ENCODE peak calls at places on chromosomes 12 and 14, in four cellular contexts. P, K, E and Q are unnamed samples.

GRCh38 chr12:48542300-48542928 is 17.0 kb downstream of the OR8S1 start:
- DNase-seq in P (peak), E (peak), K (peak), Q (peak)

GRCh38 chr12:110850762-110851161 is 4.0 kb downstream of the CCDC63 start:
- DNase-seq in E (no peak), P (no peak), K (no peak), Q (no peak)

GRCh38 chr12:131755305-131756113 is 44.6 kb downstream of the SFSWAP start:
- DNase-seq in K (peak), E (peak), P (no peak), Q (no peak)

GRCh38 chr14:55756563-55756962 is 176.6 kb downstream of the KTN1 start:
- DNase-seq in E (no peak), P (no peak), K (no peak), Q (no peak)

GRCh38 chr12:114916531-114916930 is 232.6 kb upstream of the TBX3 start:
- DNase-seq in K (peak), P (no peak), E (peak), Q (no peak)

GRCh38 chr14:56774503-56774902 is 35.8 kb downstream of the OTX2 start:
- DNase-seq in P (no peak), K (no peak), E (no peak), Q (no peak)

GRCh38 chr12:3251691-3252090 is 174.5 kb downstream of the TSPAN9 start:
- DNase-seq in P (no peak), K (no peak), E (no peak), Q (no peak)

GRCh38 chr12:32419520-32419960 is 20.2 kb downstream of the FGD4 start:
- DNase-seq in K (no peak), P (no peak), E (peak), Q (peak)

GRCh38 chr12:110861729-110862128 is 14.9 kb downstream of the CCDC63 start:
- DNase-seq in P (no peak), E (no peak), K (no peak), Q (no peak)

GRCh38 chr12:122842505-122843405 is 7.5 kb downstream of the HIP1R start:
- DNase-seq in K (peak), E (peak), P (no peak), Q (no peak)

GRCh38 chr14:105374389-105374788 is 23.9 kb upstream of the TEX22 start:
- DNase-seq in K (no peak), E (no peak), P (no peak), Q (no peak)

GRCh38 chr14:68895304-68895703 is 83.8 kb downstream of the ACTN1 start:
- DNase-seq in P (no peak), K (no peak), E (no peak), Q (no peak)

GRCh38 chr12:124919646-124920352 is 5.3 kb upstream of the UBC start:
- DNase-seq in K (no peak), E (peak), P (no peak), Q (no peak)

GRCh38 chr12:57135939-57136338 is 7.7 kb downstream of the LRP1 start:
- DNase-seq in E (peak), K (peak), P (no peak), Q (no peak)

GRCh38 chr14:105192866-105193731 is 12.0 kb upstream of the NUDT14 start:
- DNase-seq in K (no peak), P (peak), E (no peak), Q (no peak)

GRCh38 chr14:95551435-95551834 is 16.6 kb downstream of the GLRX5 start:
- DNase-seq in P (no peak), E (no peak), K (no peak), Q (no peak)

GRCh38 chr14:77158175-77158908 is 16.8 kb upstream of the ZDHHC22 start:
- DNase-seq in P (no peak), E (peak), K (peak), Q (no peak)

GRCh38 chr12:52382854-52383253 is 2.6 kb downstream of the KRT84 start:
- DNase-seq in P (no peak), E (no peak), K (no peak), Q (no peak)

DNA sequence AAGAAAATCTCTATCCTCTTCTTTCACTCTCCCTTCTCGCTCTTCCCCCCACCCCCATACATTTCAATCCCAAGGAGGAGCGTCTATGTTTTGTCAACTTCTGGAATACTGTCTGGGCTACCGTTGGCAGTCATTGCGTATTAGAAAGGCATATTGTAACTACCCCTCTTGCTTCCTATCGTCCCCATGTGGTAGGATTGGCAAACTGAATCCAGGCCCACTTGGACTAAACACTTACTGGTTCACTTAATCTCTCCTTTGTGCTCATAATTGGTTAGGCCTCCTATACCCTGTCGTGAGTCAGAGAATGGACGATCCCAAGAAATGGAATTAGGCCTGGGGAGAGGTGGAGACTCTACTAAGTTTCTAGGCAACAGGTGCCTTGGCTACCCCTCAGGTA is 68.8 kb upstream of the SLC8A3 start:
- DNase-seq in E (no peak), K (no peak), P (peak), Q (no peak)
- TF ChIP-seq CTCF in E (peak), K (no peak), P (peak), Q (no peak)

GRCh38 chr14:23186913-23187654 is 3.6 kb upstream of the SLC7A8 start:
- DNase-seq in P (peak), E (peak), K (peak), Q (no peak)
- TF ChIP-seq CTCF in P (peak), E (peak), K (peak), Q (peak)

GRCh38 chr14:22898302-22898894 is 15.4 kb downstream of the REM2 start:
- DNase-seq in P (no peak), K (no peak), E (peak), Q (no peak)

GRCh38 chr14:22897357-22897756 is 14.3 kb downstream of the REM2 start:
- DNase-seq in P (no peak), E (no peak), K (no peak), Q (no peak)

GRCh38 chr14:22903742-22904087 is 15.2 kb downstream of the RBM23 start:
- DNase-seq in P (no peak), E (no peak), K (no peak), Q (no peak)

GRCh38 chr14:22901799-22902198 is 17.1 kb downstream of the RBM23 start:
- DNase-seq in E (no peak), P (no peak), K (no peak), Q (no peak)

GRCh38 chr14:22900088-22900799 is 17.2 kb downstream of the REM2 start:
- DNase-seq in P (peak), E (peak), K (peak), Q (no peak)
- TF ChIP-seq CTCF in P (peak), E (peak), K (peak), Q (peak)

GRCh38 chr12:237026-237815 is 23.3 kb upstream of the SLC6A12 start:
- DNase-seq in K (peak), P (no peak), E (no peak), Q (no peak)
- TF ChIP-seq CTCF in K (no peak), P (no peak), E (no peak), Q (no peak)

GRCh38 chr14:65815127-65815526 is 402.6 kb downstream of the FUT8 start:
- DNase-seq in K (no peak), E (no peak), P (no peak), Q (no peak)
- TF ChIP-seq CTCF in K (no peak), E (no peak), P (no peak), Q (no peak)

DNA sequence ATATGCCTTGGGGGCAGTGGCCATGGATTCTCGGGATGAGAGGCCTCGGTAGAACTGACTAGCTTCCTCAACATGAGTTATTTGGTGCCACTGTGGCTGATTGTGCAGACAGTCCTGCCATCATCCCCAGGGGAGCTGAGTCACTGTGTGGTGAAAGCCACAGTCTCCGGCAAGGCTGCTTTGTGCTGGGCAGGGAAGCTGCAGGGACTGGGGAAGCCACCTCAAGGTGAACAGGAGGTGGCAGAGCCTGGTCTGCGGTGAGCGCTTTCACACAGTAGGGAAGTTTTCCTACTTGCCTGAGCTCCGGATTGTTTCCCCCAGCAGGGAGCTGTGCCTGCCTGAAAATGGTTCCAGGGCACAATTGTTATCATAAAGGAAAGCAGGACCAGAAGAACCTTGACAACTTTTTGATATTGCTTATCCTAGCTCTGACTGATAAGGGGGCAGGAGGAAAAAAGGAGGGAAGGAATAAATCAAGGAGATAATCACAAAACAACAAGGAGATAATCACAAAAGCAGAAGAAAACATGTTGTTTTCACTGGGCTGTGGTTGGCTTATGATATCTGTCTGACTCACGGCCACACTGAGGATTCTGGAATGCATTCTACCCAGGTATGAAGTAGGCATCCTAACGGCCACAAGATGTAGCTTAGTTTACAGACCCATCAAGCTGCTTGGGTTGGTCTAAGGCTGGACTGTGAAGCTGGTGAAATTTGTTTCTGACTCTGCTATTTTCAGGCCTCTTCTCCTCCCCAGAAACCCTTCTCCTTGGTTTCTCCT is 32.2 kb upstream of the GNG2 start:
- DNase-seq in K (peak), E (peak), P (no peak), Q (peak)
- TF ChIP-seq CTCF in K (no peak), E (no peak), P (no peak), Q (no peak)

DNA sequence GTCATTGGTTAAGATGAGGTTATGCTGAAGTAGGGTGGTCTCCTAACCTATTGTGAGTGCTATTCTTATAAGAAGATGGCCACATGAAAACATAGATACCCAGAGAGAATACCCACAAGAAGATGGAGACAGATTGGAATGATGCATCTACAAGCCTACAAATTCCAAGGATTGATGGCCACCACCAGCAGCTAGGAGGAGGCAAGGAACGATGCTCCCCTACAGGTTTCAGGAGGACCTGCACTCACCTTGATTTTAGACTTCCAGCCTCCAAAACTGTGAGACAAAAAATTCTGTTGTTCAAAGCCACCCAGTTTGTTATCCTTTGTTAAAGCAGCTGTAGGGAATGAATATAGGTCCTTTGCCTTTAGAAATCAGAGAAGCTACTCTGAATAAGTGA is 227.4 kb downstream of the NEDD1 start:
- DNase-seq in K (no peak), P (no peak), E (no peak), Q (no peak)
- TF ChIP-seq CTCF in K (no peak), P (peak), E (no peak), Q (no peak)

GRCh38 chr12:119902084-119902509 is 25.0 kb upstream of the CIT start:
- DNase-seq in E (peak), K (peak), P (peak), Q (peak)
- TF ChIP-seq CTCF in E (peak), K (peak), P (peak), Q (peak)